ENCODE peak calls at places on chromosomes 7 and 10, in nine cellular contexts. M is G401; G is activated effector memory CD4-positive, alpha-beta T cell treated with anti-CD3 and anti-CD28 coated beads, Interleukin-2, amount 50 U/mL, for 16 hours; D is NCI-H146; B is NCI-H1092 treated with DMSO at 0.1 percent for 48 hours; E is stimulated activated CD4-positive, alpha-beta T cell treated with anti-CD3 and anti-CD28 coated beads, Interleukin-1b, Interleukin-23, amount 100 ng/mL, for 1 hour; K is stimulated activated CD8-positive, alpha-beta memory T cell treated with anti-CD3 and anti-CD28 coated beads, Interleukin-15, amount 100 ng/mL, for 24 hours; A is PC-9; R is NCI-H1694. F is an unnamed sample.

GRCh38 chr7:134016223-134016941 is 110.8 kb upstream of the LRGUK start:
- DNase-seq in E (no peak), G (no peak), B (peak; percentile 46), A (peak; percentile 16), R (peak; percentile 30), K (no peak), M (peak; percentile 62), D (peak; percentile 37), F (peak; percentile 85)

GRCh38 chr7:2520131-2520807 is 695 bp downstream of the LFNG start:
- DNase-seq in M (no peak), K (no peak), E (no peak), B (no peak), R (no peak), A (peak; percentile 71), G (no peak), D (peak; percentile 43), F (peak; percentile 72)

GRCh38 chr7:12064716-12065115 is 146.4 kb upstream of the TMEM106B start:
- DNase-seq in G (no peak), D (no peak), A (no peak), K (no peak), R (no peak), E (no peak), B (no peak), M (no peak), F (no peak)

GRCh38 chr7:100867040-100867795 is at the start of gene TRIP6:
- DNase-seq in E (no peak), A (peak; percentile 92), B (no peak), K (no peak), M (peak; percentile 65), G (peak; percentile 85), D (no peak), R (no peak), F (peak; percentile 45)

GRCh38 chr7:26638140-26638539 is 226.2 kb downstream of the SKAP2 start:
- DNase-seq in E (no peak), R (no peak), K (no peak), B (no peak), A (no peak), M (no peak), D (no peak), G (no peak), F (no peak)

GRCh38 chr10:46019541-46020343 is 10.7 kb downstream of the NCOA4 start:
- DNase-seq in R (no peak), E (no peak), B (no peak), D (no peak), G (no peak), K (no peak), M (peak; percentile 19), A (no peak), F (no peak)

GRCh38 chr7:105488219-105488571 is 33.9 kb downstream of the PUS7 start:
- DNase-seq in G (no peak), K (no peak), E (no peak), A (no peak), B (no peak), M (no peak), D (no peak), R (no peak), F (no peak)

GRCh38 chr10:18659784-18660561 is 742 bp downstream of the ARL5B start:
- DNase-seq in E (no peak), R (no peak), A (peak; percentile 37), B (peak; percentile 48), D (peak; percentile 77), G (no peak), M (peak; percentile 55), K (no peak), F (peak; percentile 53)

GRCh38 chr7:27111753-27112277 is 9.3 kb upstream of the HOXA2 start:
- DNase-seq in G (no peak), B (no peak), K (no peak), M (no peak), A (no peak), D (no peak), E (no peak), R (no peak), F (peak; percentile 74)

GRCh38 chr10:113273151-113273876 is 279.5 kb upstream of the HABP2 start:
- DNase-seq in G (no peak), K (no peak), R (no peak), B (no peak), A (no peak), M (peak; percentile 22), E (no peak), D (no peak), F (no peak)

GRCh38 chr10:79383974-79384606 is 36.8 kb downstream of the PPIF start:
- DNase-seq in G (no peak), M (no peak), E (no peak), D (no peak), B (no peak), R (no peak), A (no peak), K (no peak), F (no peak)

GRCh38 chr7:50382455-50382854 is 67.7 kb downstream of the FIGNL1 start:
- DNase-seq in B (no peak), D (no peak), M (no peak), A (no peak), R (no peak), G (no peak), E (no peak), K (no peak), F (no peak)

F was measured in NCI-H69.